ENCODE peak calls at places on chromosomes 12 and 14, in four cellular contexts. U is GM23338, P is upper lobe of left lung, Q is K562. H is an unnamed sample.

GRCh38 chr12:90028620-90029051 is 320.0 kb upstream of the ATP2B1 start:
- DNase-seq in U (no peak), P (no peak), Q (no peak), H (no peak)

GRCh38 chr12:98440165-98440581 is 75.2 kb upstream of the TMPO start:
- DNase-seq in U (no peak), P (no peak), Q (peak; percentile 66), H (peak; percentile 35)

GRCh38 chr14:21852061-21852664 is 178.5 kb upstream of the OR4E1 start:
- DNase-seq in U (peak; percentile 82), P (no peak), Q (peak; percentile 4), H (peak; percentile 57)

GRCh38 chr12:115204957-115205754 is 521.2 kb upstream of the TBX3 start:
- DNase-seq in U (peak; percentile 28), P (no peak), Q (no peak), H (no peak)

GRCh38 chr12:13046914-13047472 is 2.8 kb downstream of the FAM234B start:
- DNase-seq in U (no peak), P (no peak), Q (no peak), H (no peak)

GRCh38 chr12:26614217-26614616 is 218.8 kb downstream of the ITPR2 start:
- DNase-seq in U (peak; percentile 71), P (no peak), Q (peak; percentile 21), H (no peak)

GRCh38 chr14:46048127-46048526 is 603.5 kb downstream of the RPL10L start:
- DNase-seq in U (peak; percentile 88), P (no peak), Q (no peak), H (peak; percentile 27)

GRCh38 chr14:53954551-53955233 is 1.9 kb downstream of the BMP4 start:
- DNase-seq in U (no peak), P (peak; percentile 88), Q (no peak), H (no peak)

GRCh38 chr14:20657216-20658211 is 16.0 kb upstream of the OR6S1 start:
- DNase-seq in U (peak; percentile 96), P (no peak), Q (peak; percentile 45), H (no peak)

GRCh38 chr12:24742378-24742777 is 206.5 kb downstream of the BCAT1 start:
- DNase-seq in U (no peak), P (no peak), Q (no peak), H (no peak)

GRCh38 chr12:39235990-39236767 is 206.7 kb downstream of the KIF21A start:
- DNase-seq in U (no peak), P (no peak), Q (no peak), H (no peak)

GRCh38 chr12:1529862-1530591 is 64.4 kb downstream of the FBXL14 start:
- DNase-seq in U (peak; percentile 54), P (peak; percentile 89), Q (peak; percentile 74), H (no peak)

GRCh38 chr12:7013101-7013500 is 5.2 kb downstream of the LPCAT3 start:
- DNase-seq in U (no peak), P (no peak), Q (no peak), H (no peak)

GRCh38 chr12:73421832-73422231 is 1115.8 kb upstream of the ATXN7L3B start:
- DNase-seq in U (no peak), P (no peak), Q (no peak), H (no peak)

GRCh38 chr12:104792570-104792969 is 165.5 kb downstream of the SLC41A2 start:
- DNase-seq in U (no peak), P (no peak), Q (no peak), H (no peak)

GRCh38 chr12:120971299-120972180 is 6.8 kb upstream of the HNF1A start:
- DNase-seq in U (peak; percentile 78), P (no peak), Q (peak; percentile 43), H (no peak)

GRCh38 chr12:89384050-89384749 is 31.9 kb upstream of the DUSP6 start:
- DNase-seq in U (peak; percentile 64), P (no peak), Q (no peak), H (peak; percentile 62)

GRCh38 chr12:79900199-79900598 is 34.7 kb downstream of the PPP1R12A start:
- DNase-seq in U (no peak), P (no peak), Q (no peak), H (no peak)

GRCh38 chr14:26719514-26719913 is 121.7 kb upstream of the NOVA1 start:
- DNase-seq in U (no peak), P (no peak), Q (no peak), H (no peak)

GRCh38 chr14:105273062-105273461 is 24.7 kb downstream of the BTBD6 start:
- DNase-seq in U (no peak), P (peak; percentile 69), Q (no peak), H (peak; percentile 57)

GRCh38 chr12:107402041-107403022 is 283.3 kb upstream of the PWP1 start:
- DNase-seq in U (peak; percentile 94), P (no peak), Q (peak; percentile 47), H (peak; percentile 42)

GRCh38 chr14:50763386-50764007 is 67.5 kb downstream of the NIN start:
- DNase-seq in U (no peak), P (no peak), Q (no peak), H (peak; percentile 63)

GRCh38 chr12:106704081-106704480 is 70.4 kb upstream of the RIC8B start:
- DNase-seq in U (no peak), P (no peak), Q (no peak), H (no peak)

GRCh38 chr12:53058674-53059433 is 9.0 kb downstream of the TNS2 start:
- DNase-seq in U (no peak), P (peak; percentile 75), Q (no peak), H (no peak)

GRCh38 chr12:89690925-89691324 is 17.7 kb downstream of the ATP2B1 start:
- DNase-seq in U (no peak), P (no peak), Q (no peak), H (no peak)

GRCh38 chr14:101076451-101077220 is 173.1 kb upstream of the RTL1 start:
- DNase-seq in U (no peak), P (no peak), Q (no peak), H (peak; percentile 23)

GRCh38 chr12:125346361-125346760 is 281.1 kb downstream of the AACS start:
- DNase-seq in U (peak; percentile 73), P (no peak), Q (no peak), H (no peak)

GRCh38 chr14:41558527-41558926 is 48.1 kb upstream of the LRFN5 start:
- DNase-seq in U (no peak), P (no peak), Q (no peak), H (no peak)

GRCh38 chr14:75636100-75636692 is 24.5 kb downstream of the ERG28 start:
- DNase-seq in U (peak; percentile 27), P (no peak), Q (no peak), H (no peak)

GRCh38 chr12:10802587-10802986 is at the start of gene TAS2R7:
- DNase-seq in U (no peak), P (no peak), Q (no peak), H (no peak)

GRCh38 chr14:94110552-94111181 is at the start of gene IFI27:
- DNase-seq in U (no peak), P (peak; percentile 28), Q (peak; percentile 44), H (peak; percentile 79)

GRCh38 chr12:58347188-58347587 is 405.8 kb downstream of the ATP23 start:
- DNase-seq in U (no peak), P (no peak), Q (no peak), H (no peak)

GRCh38 chr14:32896979-32897723 is 41.5 kb upstream of the NPAS3 start:
- DNase-seq in U (no peak), P (no peak), Q (no peak), H (no peak)

GRCh38 chr12:95859344-95859816 is 628 bp downstream of the SNRPF start:
- DNase-seq in U (peak; percentile 65), P (no peak), Q (peak; percentile 21), H (no peak)

GRCh38 chr12:25794580-25794979 is 163.9 kb upstream of the RASSF8 start:
- DNase-seq in U (no peak), P (no peak), Q (no peak), H (no peak)

GRCh38 chr14:89845346-89845745 is 109.2 kb downstream of the EFCAB11 start:
- DNase-seq in U (no peak), P (no peak), Q (no peak), H (no peak)

GRCh38 chr12:77837876-77838291 is 7.2 kb downstream of the NAV3 start:
- DNase-seq in U (no peak), P (no peak), Q (no peak), H (no peak)

GRCh38 chr14:90301580-90302181 is 30.1 kb downstream of the NRDE2 start:
- DNase-seq in U (peak; percentile 33), P (no peak), Q (no peak), H (no peak)

GRCh38 chr12:95215925-95216324 is 1.3 kb downstream of the FGD6 start:
- DNase-seq in U (peak; percentile 51), P (no peak), Q (no peak), H (no peak)

DNA sequence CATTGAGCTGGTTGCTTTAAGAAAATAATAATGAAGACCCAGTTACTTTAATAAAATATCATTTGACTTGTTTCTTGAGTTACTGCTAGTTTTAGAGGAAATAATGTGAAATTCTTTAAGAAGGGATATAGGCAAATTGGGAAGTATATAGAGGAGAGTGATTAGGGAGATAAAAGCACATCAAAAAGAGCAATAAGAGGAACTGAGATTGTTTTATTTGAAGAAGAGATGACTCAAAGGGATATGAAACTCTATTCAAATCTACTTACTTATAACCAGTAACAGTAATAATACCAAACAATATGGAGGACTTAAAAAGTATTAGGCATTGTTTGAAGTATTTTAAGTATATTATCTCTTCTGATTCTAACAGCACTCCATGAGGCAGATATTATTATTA is 37.1 kb downstream of the LRRK2 start:
- DNase-seq in U (no peak), P (no peak), Q (no peak), H (no peak)
- TF ChIP-seq POLR2AphosphoS5 in U (no peak), P (no peak), Q (no peak), H (no peak)

GRCh38 chr14:103925316-103925715 is 2.9 kb upstream of the TDRD9 start:
- DNase-seq in U (no peak), P (no peak), Q (no peak), H (no peak)

GRCh38 chr14:103931422-103931821 is 3.2 kb downstream of the TDRD9 start:
- DNase-seq in U (no peak), P (no peak), Q (no peak), H (no peak)

GRCh38 chr14:103927566-103927965 is 690 bp upstream of the TDRD9 start:
- DNase-seq in U (no peak), P (no peak), Q (no peak), H (no peak)

GRCh38 chr14:103930051-103930604 is 1.9 kb downstream of the TDRD9 start:
- DNase-seq in U (no peak), P (no peak), Q (no peak), H (no peak)

GRCh38 chr14:103928011-103928890 is at the start of gene TDRD9:
- DNase-seq in U (peak; percentile 11), P (peak; percentile 79), Q (no peak), H (peak; percentile 32)
- H3K4me3 ChIP-seq in U (no peak within 1 kb of the TSS), P (no peak within 1 kb of the TSS), Q (no peak within 1 kb of the TSS), H (no peak within 1 kb of the TSS)

GRCh38 chr14:73785834-73786631 is 65.6 kb upstream of the PTGR2 start:
- DNase-seq in U (peak; percentile 68), P (peak; percentile 91), Q (peak; percentile 52), H (peak; percentile 79)

GRCh38 chr14:73787760-73788508 is 63.7 kb upstream of the PTGR2 start:
- DNase-seq in U (no peak), P (no peak), Q (no peak), H (no peak)

GRCh38 chr14:73785336-73785833 is 66.2 kb upstream of the PTGR2 start:
- DNase-seq in U (peak; percentile 51), P (no peak), Q (no peak), H (no peak)

GRCh38 chr14:73786942-73787759 is 64.5 kb upstream of the PTGR2 start:
- DNase-seq in U (peak; percentile 73), P (peak; percentile 95), Q (peak; percentile 72), H (peak; percentile 75)

GRCh38 chr14:73786632-73786941 is 65.0 kb upstream of the PTGR2 start:
- DNase-seq in U (peak; percentile 79), P (no peak), Q (no peak), H (peak; percentile 46)
- TF ChIP-seq POLR2AphosphoS5 in U (no peak), P (peak; percentile 2), Q (no peak), H (no peak)

GRCh38 chr14:64209428-64210165 is 84.6 kb downstream of the ESR2 start:
- DNase-seq in U (no peak), P (peak; percentile 77), Q (no peak), H (no peak)
- H3K4me3 ChIP-seq in U (no peak overlapping the region), P (no peak overlapping the region), Q (no peak overlapping the region), H (no peak overlapping the region)